ENCODE peak calls at places on chromosomes 4 and X, in five cellular contexts. G, B, S, T and R are unnamed samples.

GRCh38 chr4:2412885-2413716 is 5.3 kb downstream of the ZFYVE28 start:
- DNase-seq in B (no peak), T (peak; percentile 70), S (peak; percentile 86), G (peak; percentile 90), R (peak; percentile 84)

GRCh38 chr4:125492957-125493356 is 178.2 kb downstream of the FAT4 start:
- DNase-seq in S (no peak), T (no peak), B (no peak), G (no peak), R (no peak)

GRCh38 chr4:76989391-76990061 is 40.0 kb downstream of the SEPTIN11 start:
- DNase-seq in B (no peak), T (no peak), S (no peak), G (no peak), R (no peak)

GRCh38 chr4:19025031-19025430 is 1003.5 kb upstream of the LCORL start:
- DNase-seq in S (no peak), G (no peak), B (no peak), T (no peak), R (no peak)

GRCh38 chrX:118727686-118728339 is 407 bp downstream of the IL13RA1 start:
- DNase-seq in B (no peak), S (no peak), G (peak; percentile 43), T (peak; percentile 10), R (peak; percentile 22)

GRCh38 chrX:49309401-49309981 is 6.0 kb downstream of the GAGE10 start:
- DNase-seq in S (no peak), B (no peak), G (no peak), T (no peak), R (no peak)

GRCh38 chr4:185538806-185539205 is 3.5 kb upstream of the PDLIM3 start:
- DNase-seq in S (no peak), G (no peak), B (no peak), T (no peak), R (no peak)

GRCh38 chr4:74096265-74096980 is 2.6 kb downstream of the CXCL2 start:
- DNase-seq in B (no peak), G (peak; percentile 29), S (no peak), T (no peak), R (no peak)

GRCh38 chr4:65340382-65341109 is 329.7 kb downstream of the EPHA5 start:
- DNase-seq in B (no peak), T (no peak), S (no peak), G (no peak), R (no peak)

GRCh38 chrX:144531877-144532276 is 648.0 kb downstream of the UBE2NL start:
- DNase-seq in G (no peak), T (no peak), S (no peak), B (no peak), R (no peak)
- TF ChIP-seq EP300 in G (no peak), T (no peak), S (no peak), B (no peak), R (no peak)

DNA sequence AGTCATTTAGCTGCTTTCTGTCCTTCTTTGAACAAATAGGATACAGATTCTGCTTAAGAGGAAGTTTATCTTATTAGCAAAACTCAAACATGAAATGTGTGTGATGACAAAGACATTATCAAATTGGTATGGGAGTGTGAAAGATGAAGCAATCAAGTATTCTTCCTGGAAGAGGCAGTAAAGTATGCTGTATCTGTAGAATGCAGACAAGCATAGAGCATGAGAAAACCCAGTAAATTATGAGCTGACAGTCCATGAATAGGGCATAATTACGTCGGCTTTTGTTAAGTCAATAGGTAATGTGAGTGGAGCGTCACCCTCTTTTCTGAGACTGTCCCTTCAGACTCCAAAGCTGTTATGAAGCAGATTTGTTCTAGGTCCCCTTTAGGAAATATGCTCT is 458.6 kb upstream of the NWD2 start:
- DNase-seq in S (no peak), B (no peak), G (no peak), T (no peak), R (no peak)
- TF ChIP-seq EP300 in S (no peak), B (no peak), G (no peak), T (no peak), R (no peak)

GRCh38 chr4:140180577-140180976 is 26.6 kb upstream of the MAML3 start:
- DNase-seq in G (no peak), T (no peak), S (no peak), B (no peak), R (no peak)
- TF ChIP-seq EP300 in G (no peak), T (no peak), S (no peak), B (no peak), R (no peak)

GRCh38 chr4:81883004-81883403 is 411.3 kb upstream of the RASGEF1B start:
- DNase-seq in T (no peak), S (no peak), B (no peak), G (no peak), R (no peak)
- TF ChIP-seq EP300 in T (no peak), S (no peak), B (no peak), G (no peak), R (no peak)

GRCh38 chr4:141635726-141636076 is 682 bp upstream of the IL15 start:
- DNase-seq in T (no peak), G (no peak), B (no peak), S (no peak), R (no peak)

GRCh38 chr4:141640692-141641091 is 4.3 kb downstream of the IL15 start:
- DNase-seq in B (no peak), G (no peak), T (no peak), S (no peak), R (no peak)

GRCh38 chr4:141636077-141636770 is at the start of gene IL15:
- DNase-seq in S (peak; percentile 74), T (peak; percentile 16), B (peak; percentile 27), G (peak; percentile 79), R (peak; percentile 66)

GRCh38 chr4:141637565-141637964 is 1.2 kb downstream of the IL15 start:
- DNase-seq in B (no peak), S (no peak), G (no peak), T (no peak), R (no peak)

DNA sequence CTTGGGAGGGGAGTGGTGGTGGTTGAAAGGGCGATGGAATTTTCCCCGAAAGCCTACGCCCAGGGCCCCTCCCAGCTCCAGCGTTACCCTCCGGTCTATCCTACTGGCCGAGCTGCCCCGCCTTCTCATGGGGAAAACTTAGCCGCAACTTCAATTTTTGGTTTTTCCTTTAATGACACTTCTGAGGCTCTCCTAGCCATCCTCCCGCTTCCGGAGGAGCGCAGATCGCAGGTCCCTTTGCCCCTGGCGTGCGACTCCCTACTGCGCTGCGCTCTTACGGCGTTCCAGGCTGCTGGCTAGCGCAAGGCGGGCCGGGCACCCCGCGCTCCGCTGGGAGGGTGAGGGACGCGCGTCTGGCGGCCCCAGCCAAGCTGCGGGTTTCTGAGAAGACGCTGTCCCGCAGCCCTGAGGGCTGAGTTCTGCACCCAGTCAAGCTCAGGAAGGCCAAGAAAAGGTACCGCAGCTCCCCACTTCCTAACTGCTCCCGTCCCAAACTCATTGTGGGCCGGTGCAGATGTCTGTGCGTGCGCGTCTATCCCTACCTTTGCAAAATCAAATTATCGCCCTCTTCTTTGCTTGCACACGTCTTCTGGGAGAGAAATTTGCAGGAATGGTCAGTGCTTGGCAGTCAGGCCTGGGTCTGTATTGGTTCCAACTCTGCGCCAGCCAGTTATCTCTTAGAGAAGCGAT is 533 bp downstream of the IL15 start:
- DNase-seq in B (no peak), T (no peak), G (peak; percentile 58), S (peak; percentile 60), R (peak; percentile 54)
- TF ChIP-seq EP300 in B (peak; percentile 44), T (no peak), G (no peak), S (no peak), R (no peak)

DNA sequence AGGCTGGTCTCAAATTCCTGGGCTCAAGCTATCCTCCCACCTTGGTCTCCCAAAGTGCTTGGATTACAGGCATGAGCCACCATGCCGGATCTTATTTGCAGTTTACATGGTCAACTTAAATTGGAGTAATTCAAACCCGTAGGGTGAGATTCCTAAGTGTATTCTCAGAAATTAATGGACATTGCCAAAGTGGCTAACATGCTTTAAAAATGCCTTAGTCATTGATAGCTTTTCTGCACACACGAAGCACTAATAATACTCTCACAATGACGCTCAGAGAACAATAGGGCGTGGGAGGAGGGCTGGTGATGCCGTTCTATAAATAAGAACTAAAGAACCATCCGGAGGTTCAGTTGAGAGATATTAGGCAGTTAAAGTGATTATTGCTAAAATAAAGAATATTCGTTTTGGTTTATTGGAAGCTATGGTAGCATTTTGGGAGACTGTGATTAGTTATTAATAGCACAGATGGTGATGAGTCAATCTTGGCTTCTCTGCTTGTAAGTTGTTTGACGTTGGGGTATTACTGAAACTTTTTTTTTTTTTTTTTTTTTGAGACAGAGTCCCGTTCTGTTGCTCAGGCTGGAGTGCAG is 79.1 kb downstream of the TRAPPC11 start:
- DNase-seq in T (no peak), S (no peak), B (no peak), G (no peak), R (no peak)
- TF ChIP-seq EP300 in T (no peak), S (no peak), B (no peak), G (no peak), R (no peak)

GRCh38 chr4:152699313-152699712 is 19.5 kb upstream of the TMEM154 start:
- DNase-seq in S (no peak), T (no peak), G (no peak), B (no peak), R (no peak)

GRCh38 chr4:152698012-152698499 is 18.3 kb upstream of the TMEM154 start:
- DNase-seq in G (no peak), T (no peak), S (no peak), B (no peak), R (no peak)

GRCh38 chr4:152697284-152698011 is 17.7 kb upstream of the TMEM154 start:
- DNase-seq in G (no peak), S (no peak), T (no peak), B (no peak), R (no peak)

GRCh38 chr4:152693875-152694274 is 14.1 kb upstream of the TMEM154 start:
- DNase-seq in S (no peak), B (no peak), G (no peak), T (no peak), R (no peak)

GRCh38 chr4:152696764-152697250 is 17.0 kb upstream of the TMEM154 start:
- DNase-seq in S (no peak), G (peak; percentile 30), T (peak; percentile 63), B (peak; percentile 9), R (no peak)
- TF ChIP-seq EP300 in S (no peak), G (no peak), T (no peak), B (peak; percentile 13), R (no peak)

GRCh38 chrX:13816899-13817298 is at the start of gene GPM6B:
- DNase-seq in T (no peak), S (no peak), B (no peak), G (no peak), R (no peak)
- TF ChIP-seq EP300 in T (no peak), S (no peak), B (peak; percentile 71), G (no peak), R (no peak)

GRCh38 chr4:166293551-166293950 is 420.5 kb downstream of the TLL1 start:
- DNase-seq in B (no peak), G (no peak), T (no peak), S (no peak), R (no peak)

GRCh38 chr4:166290426-166290825 is 417.4 kb downstream of the TLL1 start:
- DNase-seq in B (no peak), S (no peak), T (no peak), G (no peak), R (no peak)
- TF ChIP-seq EP300 in B (no peak), S (no peak), T (no peak), G (no peak), R (no peak)